ENCODE peak calls at places on chromosome 20, in eight cellular contexts. T is mesenchymal stem cell, X is GM23248, G is naive B cell, I is MV-4-11, L is prostate gland, P is ACHN, Z is EH. D is an unnamed sample.
A peak's percentile ranks its signal among the peaks of the same experiment; 100 is the strongest.

GRCh38 chr20:4949833-4950178 is 51.5 kb downstream of the SLC23A2 start:
- DNase-seq in G (no peak), Z (peak; percentile 49), X (peak; percentile 81), L (peak; percentile 68), T (peak; percentile 46), P (peak; percentile 43), I (peak; percentile 33), D (no peak)

GRCh38 chr20:36768768-36769430 is 4.7 kb downstream of the DSN1 start:
- DNase-seq in L (no peak), T (peak; percentile 21), X (peak; percentile 67), I (no peak), G (no peak), Z (peak; percentile 78), P (no peak), D (no peak)

GRCh38 chr20:62818592-62819493 is 2.0 kb downstream of the COL9A3 start:
- DNase-seq in G (no peak), L (no peak), Z (peak; percentile 42), X (peak; percentile 24), T (no peak), P (no peak), I (no peak), D (peak; percentile 82)

GRCh38 chr20:62368629-62369507 is 1.8 kb upstream of the LAMA5 start:
- DNase-seq in G (no peak), X (peak; percentile 71), T (peak; percentile 79), Z (peak; percentile 69), P (peak; percentile 53), L (no peak), I (no peak), D (peak; percentile 77)

GRCh38 chr20:58109918-58110635 is 118.4 kb downstream of the ANKRD60 start:
- DNase-seq in P (no peak), X (peak; percentile 37), G (no peak), T (no peak), L (no peak), I (peak; percentile 62), Z (no peak), D (no peak)

GRCh38 chr20:49279677-49280462 is 2.0 kb upstream of the ZNFX1 start:
- DNase-seq in P (no peak), I (no peak), L (no peak), T (peak; percentile 22), G (no peak), X (peak; percentile 26), Z (no peak), D (no peak)

GRCh38 chr20:13492001-13492480 is 146.7 kb downstream of the TASP1 start:
- DNase-seq in G (no peak), X (peak; percentile 82), Z (peak; percentile 70), L (peak; percentile 25), T (peak; percentile 40), P (no peak), I (peak; percentile 66), D (no peak)

GRCh38 chr20:57986776-57987175 is 241.7 kb downstream of the ANKRD60 start:
- DNase-seq in L (no peak), P (no peak), Z (no peak), G (no peak), T (no peak), X (no peak), I (no peak), D (no peak)

GRCh38 chr20:15515706-15516105 is 1057.5 kb downstream of the KIF16B start:
- DNase-seq in G (no peak), L (no peak), I (no peak), Z (no peak), X (no peak), P (no peak), T (no peak), D (no peak)

GRCh38 chr20:35305682-35306556 is 13.7 kb upstream of the FAM83C start:
- DNase-seq in X (peak; percentile 100), P (peak; percentile 98), L (no peak), Z (peak; percentile 100), G (no peak), I (peak; percentile 96), T (peak; percentile 100), D (no peak)

GRCh38 chr20:42864116-42864515 is 325.6 kb downstream of the PTPRT start:
- DNase-seq in G (no peak), L (no peak), Z (no peak), P (no peak), I (no peak), T (no peak), X (no peak), D (no peak)

GRCh38 chr20:7285918-7286556 is 518.6 kb downstream of the BMP2 start:
- DNase-seq in I (peak; percentile 37), G (no peak), P (peak; percentile 72), X (peak; percentile 78), Z (peak; percentile 60), L (peak; percentile 66), T (peak; percentile 75), D (no peak)

GRCh38 chr20:63312690-63313348 is 19.8 kb downstream of the COL20A1 start:
- DNase-seq in L (no peak), I (no peak), T (no peak), X (peak; percentile 24), Z (no peak), P (no peak), G (no peak), D (no peak)

GRCh38 chr20:32439132-32439829 is 81.2 kb downstream of the ASXL1 start:
- DNase-seq in X (peak; percentile 96), Z (peak; percentile 75), T (peak; percentile 79), I (peak; percentile 66), P (peak; percentile 7), G (no peak), L (no peak), D (no peak)

GRCh38 chr20:58011106-58011946 is 217.1 kb downstream of the ANKRD60 start:
- DNase-seq in X (no peak), L (no peak), Z (no peak), G (no peak), T (no peak), P (no peak), I (no peak), D (no peak)

D was measured in upper lobe of left lung.